ENCODE peak calls at places on chromosome X, in five cellular contexts. X is dorsolateral prefrontal cortex; M is CD8-positive, alpha-beta memory T cell; U is Right ventricle myocardium inferior; L is breast epithelium. Q is an unnamed sample.

GRCh38 chrX:12441376-12442128 is 303.3 kb downstream of the FRMPD4 start:
- DNase-seq in L (no peak), X (no peak), U (no peak), M (no peak), Q (no peak)

GRCh38 chrX:40573763-40574162 is 7.0 kb upstream of the ATP6AP2 start:
- DNase-seq in U (no peak), L (no peak), M (peak), X (no peak), Q (no peak)

GRCh38 chrX:14718403-14718802 is 154.5 kb downstream of the FANCB start:
- DNase-seq in L (no peak), U (no peak), X (no peak), M (no peak), Q (no peak)

GRCh38 chrX:39896951-39897740 is 200.6 kb downstream of the BCOR start:
- DNase-seq in M (no peak), X (no peak), L (peak), U (no peak), Q (no peak)

GRCh38 chrX:129665916-129666644 is 11.3 kb upstream of the APLN start:
- DNase-seq in U (no peak), L (no peak), X (no peak), M (no peak), Q (no peak)

GRCh38 chrX:81195712-81196111 is 6.0 kb downstream of the HMGN5 start:
- DNase-seq in M (peak), X (no peak), L (no peak), U (peak), Q (peak)

GRCh38 chrX:98380106-98380505 is 1496.4 kb downstream of the RPA4 start:
- DNase-seq in U (no peak), X (no peak), M (no peak), L (no peak), Q (no peak)

GRCh38 chrX:41350150-41350975 is 16.4 kb downstream of the DDX3X start:
- DNase-seq in M (no peak), L (no peak), X (no peak), U (no peak), Q (no peak)

GRCh38 chrX:68995780-68996551 is 167.1 kb downstream of the EFNB1 start:
- DNase-seq in U (peak), L (no peak), M (no peak), X (no peak), Q (no peak)

GRCh38 chrX:16785247-16786138 is 773 bp upstream of the TXLNG start:
- DNase-seq in U (no peak), M (no peak), X (no peak), L (peak), Q (no peak)

GRCh38 chrX:48904626-48905025 is 6.8 kb downstream of the SLC35A2 start:
- DNase-seq in M (no peak), X (no peak), U (no peak), L (no peak), Q (no peak)